ENCODE peak calls at places on chromosome 4, in ten cellular contexts. F, S, H, J, P, G, Y, B, I and D are unnamed samples.

GRCh38 chr4:147479817-147480216 is 1.1 kb upstream of the EDNRA start:
- DNase-seq in S (peak), I (peak), F (no peak), P (no peak), H (no peak), G (peak), Y (no peak), J (no peak), B (no peak), D (no peak)

GRCh38 chr4:113447695-113448265 is 313.8 kb downstream of the CAMK2D start:
- DNase-seq in J (no peak), B (no peak), P (no peak), H (no peak), I (no peak), Y (no peak), S (no peak), G (no peak), F (no peak), D (no peak)

GRCh38 chr4:7295917-7296660 is 103.8 kb downstream of the SORCS2 start:
- DNase-seq in H (no peak), J (no peak), Y (peak), F (peak), G (peak), B (peak), I (no peak), S (peak), P (no peak), D (peak)

GRCh38 chr4:128688846-128689467 is 120.5 kb upstream of the JADE1 start:
- DNase-seq in H (no peak), I (no peak), F (no peak), G (no peak), Y (no peak), P (no peak), J (no peak), S (no peak), B (no peak), D (no peak)

GRCh38 chr4:53130896-53131561 is 234.8 kb downstream of the SCFD2 start:
- DNase-seq in P (no peak), G (no peak), I (no peak), B (no peak), S (no peak), F (no peak), H (no peak), Y (no peak), J (no peak), D (no peak)

GRCh38 chr4:1990676-1991075 is 18.1 kb downstream of the NELFA start:
- DNase-seq in P (no peak), G (no peak), B (no peak), Y (no peak), S (no peak), F (no peak), J (no peak), H (no peak), I (no peak), D (no peak)

GRCh38 chr4:159434496-159435241 is 331.8 kb downstream of the RAPGEF2 start:
- DNase-seq in P (no peak), S (peak), G (peak), Y (no peak), F (no peak), B (peak), I (no peak), J (no peak), H (no peak), D (no peak)

GRCh38 chr4:89158884-89159503 is 47.7 kb downstream of the TIGD2 start:
- DNase-seq in G (peak), S (peak), P (peak), J (no peak), H (no peak), B (peak), Y (no peak), I (peak), F (peak), D (no peak)

GRCh38 chr4:40000711-40001110 is 23.0 kb upstream of the PDS5A start:
- DNase-seq in B (no peak), P (no peak), Y (no peak), F (no peak), G (no peak), S (no peak), J (no peak), H (no peak), I (no peak), D (no peak)

GRCh38 chr4:5371415-5372190 is 320.3 kb downstream of the STK32B start:
- DNase-seq in Y (no peak), I (no peak), F (peak), B (peak), J (no peak), G (no peak), S (no peak), H (no peak), P (no peak), D (no peak)

GRCh38 chr4:167555338-167556022 is 321.2 kb upstream of the SPOCK3 start:
- DNase-seq in H (no peak), F (peak), S (no peak), Y (no peak), B (no peak), G (peak), I (no peak), J (no peak), P (no peak), D (no peak)

GRCh38 chr4:1991596-1992434 is 17.0 kb downstream of the NELFA start:
- DNase-seq in H (no peak), G (no peak), I (no peak), P (no peak), Y (no peak), F (peak), S (no peak), B (no peak), J (no peak), D (no peak)

GRCh38 chr4:142434519-142435224 is 411.4 kb downstream of the INPP4B start:
- DNase-seq in J (no peak), S (no peak), Y (no peak), F (no peak), I (no peak), H (no peak), P (no peak), G (no peak), B (no peak), D (no peak)

GRCh38 chr4:73944061-73944875 is 37.6 kb downstream of the PF4 start:
- DNase-seq in P (no peak), B (peak), F (no peak), J (no peak), S (peak), Y (no peak), G (peak), H (no peak), I (no peak), D (no peak)

GRCh38 chr4:3046623-3047022 is 27.7 kb downstream of the HTT-AS start:
- DNase-seq in S (no peak), J (no peak), B (no peak), Y (no peak), F (no peak), H (no peak), I (no peak), P (no peak), G (no peak), D (no peak)

GRCh38 chr4:89136525-89136924 is 25.2 kb downstream of the TIGD2 start:
- DNase-seq in F (no peak), B (peak), J (no peak), Y (no peak), P (no peak), G (peak), H (no peak), I (no peak), S (no peak), D (no peak)

GRCh38 chr4:136864580-136865185 is 667.6 kb downstream of the PCDH18 start:
- DNase-seq in F (peak), I (peak), H (no peak), S (peak), B (peak), Y (no peak), P (peak), G (peak), J (no peak), D (no peak)

GRCh38 chr4:43369036-43369594 is 476.6 kb downstream of the GRXCR1 start:
- DNase-seq in P (no peak), G (no peak), F (no peak), S (no peak), B (no peak), Y (no peak), J (no peak), H (no peak), I (peak), D (no peak)

GRCh38 chr4:69497081-69497480 is 1.4 kb upstream of the UGT2B4 start:
- DNase-seq in J (no peak), B (peak), G (no peak), Y (no peak), S (no peak), F (peak), P (no peak), I (peak), H (no peak), D (no peak)

GRCh38 chr4:118964891-118965411 is 76.3 kb downstream of the SYNPO2 start:
- DNase-seq in B (no peak), S (no peak), I (no peak), P (no peak), F (no peak), G (peak), H (no peak), Y (no peak), J (no peak), D (no peak)

GRCh38 chr4:3387943-3388348 is 53.8 kb upstream of the HGFAC start:
- DNase-seq in B (peak), Y (no peak), F (peak), H (no peak), S (peak), G (peak), P (peak), I (no peak), J (no peak), D (peak)

GRCh38 chr4:183591301-183591700 is 67.7 kb downstream of the RWDD4 start:
- DNase-seq in F (no peak), I (no peak), G (peak), H (no peak), B (peak), Y (no peak), J (no peak), S (no peak), P (no peak), D (no peak)

GRCh38 chr4:93688978-93689377 is 139.6 kb upstream of the ATOH1 start:
- DNase-seq in G (no peak), P (no peak), B (no peak), F (no peak), J (no peak), I (no peak), H (no peak), S (no peak), Y (no peak), D (no peak)

GRCh38 chr4:152539556-152540292 is 3.8 kb upstream of the FBXW7 start:
- DNase-seq in F (no peak), Y (no peak), G (no peak), I (no peak), P (no peak), J (no peak), H (no peak), B (no peak), S (no peak), D (no peak)

GRCh38 chr4:103845075-103845474 is 125.3 kb upstream of the TACR3 start:
- DNase-seq in B (no peak), H (no peak), Y (no peak), F (no peak), I (no peak), P (no peak), J (no peak), S (no peak), G (no peak), D (no peak)

GRCh38 chr4:1330761-1331590 is 16.0 kb upstream of the UVSSA start:
- DNase-seq in G (no peak), J (peak), H (peak), P (no peak), Y (no peak), B (no peak), I (no peak), S (no peak), F (no peak), D (no peak)